ENCODE peak calls at places on chromosomes 5 and 9, in five cellular contexts. One of them, this sample, is unnamed.

GRCh38 chr5:67619636-67620035 is 423.0 kb upstream of the CD180 start:
- DNase-seq in heart right ventricle: no peak
- DNase-seq in right cardiac atrium: no peak
- DNase-seq in upper lobe of right lung: no peak
- DNase-seq in MM.1S: no peak
- DNase-seq in this sample: no peak

GRCh38 chr5:9545959-9546851 is at the start of gene SEMA5A:
- DNase-seq in heart right ventricle: peak; percentile 84
- DNase-seq in MM.1S: peak; percentile 78
- DNase-seq in upper lobe of right lung: peak; percentile 90
- DNase-seq in right cardiac atrium: peak; percentile 79
- DNase-seq in this sample: no peak

GRCh38 chr9:131008909-131009618 is at the start of gene LAMC3:
- DNase-seq in right cardiac atrium: no peak
- DNase-seq in upper lobe of right lung: no peak
- DNase-seq in heart right ventricle: no peak
- DNase-seq in MM.1S: no peak
- DNase-seq in this sample: no peak

GRCh38 chr5:149024477-149024876 is 38.4 kb downstream of the SH3TC2 start:
- DNase-seq in MM.1S: no peak
- DNase-seq in heart right ventricle: no peak
- DNase-seq in upper lobe of right lung: no peak
- DNase-seq in right cardiac atrium: no peak
- DNase-seq in this sample: no peak

GRCh38 chr5:59380350-59380951 is 513.1 kb downstream of the PDE4D start:
- DNase-seq in MM.1S: peak; percentile 92
- DNase-seq in right cardiac atrium: no peak
- DNase-seq in heart right ventricle: no peak
- DNase-seq in upper lobe of right lung: no peak
- DNase-seq in this sample: peak; percentile 56

GRCh38 chr9:136059851-136060670 is 35.0 kb downstream of the NACC2 start:
- DNase-seq in heart right ventricle: no peak
- DNase-seq in upper lobe of right lung: peak; percentile 68
- DNase-seq in MM.1S: no peak
- DNase-seq in right cardiac atrium: no peak
- DNase-seq in this sample: no peak

GRCh38 chr9:121350993-121351561 is 19.0 kb downstream of the STOM start:
- DNase-seq in right cardiac atrium: peak; percentile 79
- DNase-seq in upper lobe of right lung: no peak
- DNase-seq in MM.1S: no peak
- DNase-seq in heart right ventricle: peak; percentile 51
- DNase-seq in this sample: no peak

GRCh38 chr9:100637787-100638186 is 59.9 kb downstream of the CAVIN4 start:
- DNase-seq in MM.1S: no peak
- DNase-seq in heart right ventricle: no peak
- DNase-seq in right cardiac atrium: no peak
- DNase-seq in upper lobe of right lung: no peak
- DNase-seq in this sample: no peak

GRCh38 chr5:137114529-137114928 is 384.6 kb downstream of the SPOCK1 start:
- DNase-seq in heart right ventricle: no peak
- DNase-seq in right cardiac atrium: no peak
- DNase-seq in MM.1S: no peak
- DNase-seq in upper lobe of right lung: no peak
- DNase-seq in this sample: no peak

GRCh38 chr5:115343855-115344254 is 47.4 kb upstream of the CCDC112 start:
- DNase-seq in heart right ventricle: no peak
- DNase-seq in MM.1S: no peak
- DNase-seq in right cardiac atrium: no peak
- DNase-seq in upper lobe of right lung: no peak
- DNase-seq in this sample: no peak

GRCh38 chr5:67234671-67235176 is 38.1 kb upstream of the CD180 start:
- DNase-seq in upper lobe of right lung: no peak
- DNase-seq in heart right ventricle: peak; percentile 30
- DNase-seq in right cardiac atrium: peak; percentile 18
- DNase-seq in MM.1S: no peak
- DNase-seq in this sample: no peak

GRCh38 chr5:84393969-84394368 is 9.3 kb upstream of the EDIL3 start:
- DNase-seq in right cardiac atrium: peak; percentile 14
- DNase-seq in heart right ventricle: no peak
- DNase-seq in upper lobe of right lung: no peak
- DNase-seq in MM.1S: no peak
- DNase-seq in this sample: no peak

DNA sequence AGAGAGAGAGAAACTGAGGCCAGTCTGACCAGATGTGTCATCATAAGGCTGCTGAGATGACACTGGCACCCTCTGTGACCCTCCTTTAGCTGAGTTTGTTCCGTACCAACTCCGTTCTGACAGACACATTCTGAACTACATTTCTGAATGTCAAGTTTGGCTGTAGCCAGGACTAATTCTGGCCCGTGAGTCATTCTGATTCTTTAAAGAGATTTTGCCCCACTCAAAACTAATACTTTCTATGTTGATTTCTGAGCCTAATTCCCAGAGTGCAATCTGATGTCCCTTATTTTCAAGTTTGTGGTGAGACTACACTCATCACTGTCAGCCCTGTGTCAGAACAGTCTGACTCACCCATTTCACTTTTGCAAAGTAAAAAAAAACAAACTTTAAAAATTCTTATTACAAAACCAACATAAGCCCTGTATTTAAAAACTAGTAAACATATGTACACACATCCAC is 376.9 kb downstream of the ACTL7B start:
- DNase-seq in MM.1S: no peak
- DNase-seq in upper lobe of right lung: no peak
- DNase-seq in right cardiac atrium: no peak
- DNase-seq in heart right ventricle: no peak
- DNase-seq in this sample: no peak
- H3K4me3 ChIP-seq in MM.1S: no peak overlapping the region
- H3K4me3 ChIP-seq in upper lobe of right lung: no peak overlapping the region
- H3K4me3 ChIP-seq in right cardiac atrium: no peak overlapping the region
- H3K4me3 ChIP-seq in heart right ventricle: no peak overlapping the region
- H3K4me3 ChIP-seq in this sample: no peak overlapping the region

GRCh38 chr5:174721522-174722432 is 2.6 kb upstream of the MSX2 start:
- DNase-seq in heart right ventricle: no peak
- DNase-seq in upper lobe of right lung: no peak
- DNase-seq in right cardiac atrium: no peak
- DNase-seq in MM.1S: no peak
- DNase-seq in this sample: no peak

GRCh38 chr5:174723979-174724483 is 351 bp upstream of the MSX2 start:
- DNase-seq in MM.1S: no peak
- DNase-seq in upper lobe of right lung: no peak
- DNase-seq in right cardiac atrium: no peak
- DNase-seq in heart right ventricle: no peak
- DNase-seq in this sample: no peak

GRCh38 chr5:174722500-174722899 is 1.9 kb upstream of the MSX2 start:
- DNase-seq in right cardiac atrium: no peak
- DNase-seq in upper lobe of right lung: no peak
- DNase-seq in MM.1S: no peak
- DNase-seq in heart right ventricle: no peak
- DNase-seq in this sample: no peak

GRCh38 chr5:174724484-174725260 is at the start of gene MSX2:
- DNase-seq in MM.1S: no peak
- DNase-seq in heart right ventricle: peak; percentile 86
- DNase-seq in right cardiac atrium: peak; percentile 92
- DNase-seq in upper lobe of right lung: peak; percentile 93
- DNase-seq in this sample: no peak

DNA sequence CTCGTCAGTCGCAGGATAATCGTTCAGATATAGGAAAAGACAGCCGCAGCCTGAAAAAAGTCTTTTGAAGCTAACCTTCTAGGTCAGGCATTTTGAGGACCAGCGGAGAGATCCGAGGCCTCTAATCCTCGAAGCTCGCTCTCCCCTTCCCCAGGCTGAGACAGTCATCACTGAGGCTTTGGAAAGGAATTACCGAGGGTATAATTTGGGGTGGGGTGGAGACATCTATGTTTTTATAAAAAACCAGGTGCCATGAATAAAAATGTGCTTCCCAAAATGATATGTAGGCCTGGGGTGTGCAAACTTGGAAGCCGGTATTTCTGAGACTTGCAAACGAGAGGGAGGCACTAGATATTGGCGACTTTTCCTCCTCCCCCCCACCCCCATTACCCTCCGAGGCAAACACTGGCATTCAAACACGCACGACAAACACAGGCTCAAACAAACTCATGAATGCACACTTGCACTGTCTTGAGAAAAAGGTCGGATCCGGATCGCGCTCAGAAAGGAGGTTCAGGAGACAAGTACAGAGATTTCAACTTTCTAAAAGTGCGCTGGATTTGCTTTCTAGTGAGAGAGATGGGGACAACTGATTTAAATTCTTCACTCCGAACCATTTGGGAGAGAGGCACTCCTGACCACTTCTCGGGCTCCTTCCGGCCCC is 935 bp upstream of the MSX2 start:
- DNase-seq in MM.1S: no peak
- DNase-seq in right cardiac atrium: no peak
- DNase-seq in heart right ventricle: no peak
- DNase-seq in upper lobe of right lung: no peak
- DNase-seq in this sample: no peak
- H3K4me3 ChIP-seq in MM.1S: no peak overlapping the region
- H3K4me3 ChIP-seq in right cardiac atrium: peak overlapping the region; percentile 46
- H3K4me3 ChIP-seq in heart right ventricle: peak overlapping the region; percentile 70
- H3K4me3 ChIP-seq in upper lobe of right lung: peak overlapping the region; percentile 59
- H3K4me3 ChIP-seq in this sample: no peak overlapping the region

GRCh38 chr5:102270036-102270435 is 26.0 kb downstream of the SLCO4C1 start:
- DNase-seq in MM.1S: no peak
- DNase-seq in upper lobe of right lung: no peak
- DNase-seq in heart right ventricle: no peak
- DNase-seq in right cardiac atrium: no peak
- DNase-seq in this sample: no peak

GRCh38 chr5:102277059-102277621 is 18.9 kb downstream of the SLCO4C1 start:
- DNase-seq in upper lobe of right lung: no peak
- DNase-seq in MM.1S: no peak
- DNase-seq in right cardiac atrium: no peak
- DNase-seq in heart right ventricle: no peak
- DNase-seq in this sample: no peak

GRCh38 chr5:102271759-102272158 is 24.3 kb downstream of the SLCO4C1 start:
- DNase-seq in upper lobe of right lung: no peak
- DNase-seq in MM.1S: no peak
- DNase-seq in heart right ventricle: no peak
- DNase-seq in right cardiac atrium: no peak
- DNase-seq in this sample: no peak
- H3K4me3 ChIP-seq in upper lobe of right lung: no peak overlapping the region
- H3K4me3 ChIP-seq in MM.1S: no peak overlapping the region
- H3K4me3 ChIP-seq in heart right ventricle: no peak overlapping the region
- H3K4me3 ChIP-seq in right cardiac atrium: no peak overlapping the region
- H3K4me3 ChIP-seq in this sample: no peak overlapping the region

GRCh38 chr5:100890514-100891008 is 12.5 kb downstream of the ST8SIA4 start:
- DNase-seq in heart right ventricle: no peak
- DNase-seq in upper lobe of right lung: no peak
- DNase-seq in right cardiac atrium: no peak
- DNase-seq in MM.1S: peak; percentile 33
- DNase-seq in this sample: no peak
- H3K4me3 ChIP-seq in heart right ventricle: peak overlapping the region; percentile 48
- H3K4me3 ChIP-seq in upper lobe of right lung: peak overlapping the region; percentile 30
- H3K4me3 ChIP-seq in right cardiac atrium: peak overlapping the region; percentile 56
- H3K4me3 ChIP-seq in MM.1S: peak overlapping the region; percentile 41
- H3K4me3 ChIP-seq in this sample: peak overlapping the region; percentile 42

DNA sequence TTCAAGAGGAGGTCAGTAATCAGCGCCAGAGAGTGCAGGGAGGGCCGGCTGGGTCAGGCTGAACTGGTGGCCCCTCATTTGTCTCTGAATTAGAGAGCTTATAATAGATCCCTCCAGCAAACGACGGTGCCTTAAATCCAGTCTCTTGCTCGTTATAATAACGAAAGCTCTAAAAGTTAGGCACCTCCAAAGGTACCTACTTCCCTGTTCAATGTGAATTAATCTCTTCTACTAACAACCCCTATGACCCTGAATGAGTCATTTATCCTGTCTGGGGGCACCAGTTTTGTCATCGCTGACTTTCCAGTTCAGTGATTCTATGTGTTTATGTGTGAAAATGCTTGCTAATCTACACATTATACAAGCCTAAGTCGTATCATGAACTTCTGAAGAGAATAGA is 2.3 kb upstream of the ZSWIM6 start:
- DNase-seq in heart right ventricle: no peak
- DNase-seq in upper lobe of right lung: no peak
- DNase-seq in right cardiac atrium: no peak
- DNase-seq in MM.1S: no peak
- DNase-seq in this sample: no peak
- H3K4me3 ChIP-seq in heart right ventricle: peak overlapping the region; percentile 84
- H3K4me3 ChIP-seq in upper lobe of right lung: peak overlapping the region; percentile 84
- H3K4me3 ChIP-seq in right cardiac atrium: peak overlapping the region; percentile 57
- H3K4me3 ChIP-seq in MM.1S: no peak overlapping the region
- H3K4me3 ChIP-seq in this sample: no peak overlapping the region

GRCh38 chr5:5522336-5522735 is 99.9 kb downstream of the ICE1 start:
- DNase-seq in upper lobe of right lung: no peak
- DNase-seq in MM.1S: no peak
- DNase-seq in heart right ventricle: no peak
- DNase-seq in right cardiac atrium: no peak
- DNase-seq in this sample: no peak

GRCh38 chr5:5521029-5521428 is 98.6 kb downstream of the ICE1 start:
- DNase-seq in right cardiac atrium: no peak
- DNase-seq in upper lobe of right lung: no peak
- DNase-seq in heart right ventricle: no peak
- DNase-seq in MM.1S: no peak
- DNase-seq in this sample: no peak

GRCh38 chr5:5524327-5524726 is 101.8 kb downstream of the ICE1 start:
- DNase-seq in heart right ventricle: no peak
- DNase-seq in right cardiac atrium: no peak
- DNase-seq in upper lobe of right lung: no peak
- DNase-seq in MM.1S: no peak
- DNase-seq in this sample: no peak

GRCh38 chr5:5521478-5521877 is 99.0 kb downstream of the ICE1 start:
- DNase-seq in MM.1S: no peak
- DNase-seq in upper lobe of right lung: no peak
- DNase-seq in heart right ventricle: no peak
- DNase-seq in right cardiac atrium: no peak
- DNase-seq in this sample: no peak

GRCh38 chr5:5523066-5523505 is 100.6 kb downstream of the ICE1 start:
- DNase-seq in right cardiac atrium: no peak
- DNase-seq in upper lobe of right lung: no peak
- DNase-seq in heart right ventricle: no peak
- DNase-seq in MM.1S: peak; percentile 92
- DNase-seq in this sample: peak; percentile 12
- H3K4me3 ChIP-seq in right cardiac atrium: no peak overlapping the region
- H3K4me3 ChIP-seq in upper lobe of right lung: no peak overlapping the region
- H3K4me3 ChIP-seq in heart right ventricle: no peak overlapping the region
- H3K4me3 ChIP-seq in MM.1S: peak overlapping the region; percentile 12
- H3K4me3 ChIP-seq in this sample: no peak overlapping the region

GRCh38 chr5:138458353-138458752 is 6.9 kb upstream of the EGR1 start:
- DNase-seq in heart right ventricle: no peak
- DNase-seq in MM.1S: no peak
- DNase-seq in right cardiac atrium: no peak
- DNase-seq in upper lobe of right lung: no peak
- DNase-seq in this sample: no peak
- H3K4me3 ChIP-seq in heart right ventricle: peak overlapping the region; percentile 38
- H3K4me3 ChIP-seq in MM.1S: no peak overlapping the region
- H3K4me3 ChIP-seq in right cardiac atrium: no peak overlapping the region
- H3K4me3 ChIP-seq in upper lobe of right lung: no peak overlapping the region
- H3K4me3 ChIP-seq in this sample: no peak overlapping the region

This sample was measured in Jurkat, Clone E6-1.